ENCODE peak calls at places on chromosomes 11 and 22, in seven cellular contexts. D is HT-29; Q is AG04450; U is endothelial cell; S is stimulated activated CD4-positive, alpha-beta T cell treated with anti-CD3 and anti-CD28 coated beads, TNF-alpha, amount 100 ng/mL, for 48 hours; J is cardiac fibroblast; M is PC-3. G is an unnamed sample.

GRCh38 chr11:87325490-87325872 is 287.7 kb downstream of the TMEM135 start:
- DNase-seq in D (no peak), Q (no peak), U (no peak), S (no peak), J (no peak), M (no peak), G (no peak)

GRCh38 chr22:26542831-26543230 is 30.6 kb upstream of the TFIP11 start:
- DNase-seq in D (no peak), Q (no peak), U (no peak), S (no peak), J (no peak), M (no peak), G (no peak)

GRCh38 chr11:72629266-72629665 is 45.0 kb downstream of the PDE2A start:
- DNase-seq in D (no peak), Q (no peak), U (no peak), S (no peak), J (no peak), M (no peak), G (no peak)

GRCh38 chr22:21643533-21644357 is 1.6 kb downstream of the SDF2L1 start:
- DNase-seq in D (no peak), Q (no peak), U (no peak), S (no peak), J (no peak), M (no peak), G (no peak)

GRCh38 chr11:86812322-86812670 is 12.0 kb downstream of the PRSS23 start:
- DNase-seq in D (no peak), Q (no peak), U (no peak), S (no peak), J (no peak), M (no peak), G (no peak)

GRCh38 chr11:117427356-117427874 is 99.8 kb downstream of the CEP164 start:
- DNase-seq in D (no peak), Q (no peak), U (no peak), S (no peak), J (no peak), M (no peak), G (no peak)

GRCh38 chr22:50548913-50549790 is 3.5 kb downstream of the KLHDC7B start:
- DNase-seq in D (no peak), Q (no peak), U (no peak), S (no peak), J (no peak), M (no peak), G (no peak)

GRCh38 chr22:21446827-21447690 is 20.1 kb upstream of the TMEM191C start:
- DNase-seq in D (no peak), Q (no peak), U (peak), S (no peak), J (no peak), M (no peak), G (no peak)

GRCh38 chr11:96155627-96156378 is 187.2 kb downstream of the MAML2 start:
- DNase-seq in D (peak), Q (peak), U (no peak), S (peak), J (peak), M (peak), G (peak)

GRCh38 chr11:75159081-75159953 is 8.4 kb downstream of the SLCO2B1 start:
- DNase-seq in D (peak), Q (no peak), U (no peak), S (no peak), J (no peak), M (no peak), G (no peak)

GRCh38 chr11:96259053-96259837 is 83.8 kb downstream of the MAML2 start:
- DNase-seq in D (peak), Q (no peak), U (no peak), S (no peak), J (peak), M (peak), G (peak)

GRCh38 chr22:42317691-42318547 is 47.5 kb upstream of the TCF20 start:
- DNase-seq in D (peak), Q (no peak), U (no peak), S (no peak), J (no peak), M (no peak), G (no peak)

GRCh38 chr22:32079110-32080089 is 36.3 kb downstream of the SLC5A1 start:
- DNase-seq in D (peak), Q (peak), U (no peak), S (no peak), J (peak), M (peak), G (peak)

GRCh38 chr11:10809373-10810199 is 860 bp upstream of the EIF4G2 start:
- DNase-seq in D (peak), Q (peak), U (peak), S (peak), J (peak), M (peak), G (peak)

GRCh38 chr22:47036936-47037485 is 274.6 kb downstream of the TBC1D22A start:
- DNase-seq in D (no peak), Q (no peak), U (no peak), S (no peak), J (no peak), M (no peak), G (no peak)

GRCh38 chr11:28701760-28702449 is 593.7 kb downstream of the METTL15 start:
- DNase-seq in D (peak), Q (no peak), U (no peak), S (no peak), J (peak), M (peak), G (no peak)

GRCh38 chr11:41985799-41986198 is 526.3 kb upstream of the LRRC4C start:
- DNase-seq in D (no peak), Q (no peak), U (no peak), S (no peak), J (no peak), M (no peak), G (no peak)

GRCh38 chr11:117663389-117663788 is 133.6 kb downstream of the DSCAML1 start:
- DNase-seq in D (no peak), Q (no peak), U (no peak), S (no peak), J (no peak), M (no peak), G (no peak)

GRCh38 chr11:93817426-93818348 is 32.7 kb downstream of the VSTM5 start:
- DNase-seq in D (no peak), Q (no peak), U (no peak), S (no peak), J (peak), M (no peak), G (no peak)

GRCh38 chr22:28142361-28142801 is 223.3 kb upstream of the PITPNB start:
- DNase-seq in D (no peak), Q (peak), U (no peak), S (no peak), J (peak), M (peak), G (peak)

GRCh38 chr11:107665016-107665415 is 46.8 kb downstream of the SLN start:
- DNase-seq in D (no peak), Q (no peak), U (no peak), S (no peak), J (no peak), M (no peak), G (no peak)

GRCh38 chr22:49009359-49010063 is 818.2 kb downstream of the BRD1 start:
- DNase-seq in D (no peak), Q (no peak), U (no peak), S (no peak), J (no peak), M (no peak), G (no peak)

GRCh38 chr11:96178014-96178745 is 164.8 kb downstream of the MAML2 start:
- DNase-seq in D (no peak), Q (no peak), U (no peak), S (no peak), J (no peak), M (no peak), G (no peak)

GRCh38 chr11:16352707-16353106 is 3.6 kb downstream of the SOX6 start:
- DNase-seq in D (no peak), Q (no peak), U (no peak), S (no peak), J (no peak), M (no peak), G (no peak)

GRCh38 chr22:19942071-19942885 is 660 bp upstream of the TXNRD2 start:
- DNase-seq in D (peak), Q (no peak), U (no peak), S (no peak), J (peak), M (no peak), G (peak)

GRCh38 chr11:11320820-11321219 is 32.2 kb downstream of the CSNK2A3 start:
- DNase-seq in D (no peak), Q (no peak), U (no peak), S (no peak), J (no peak), M (no peak), G (no peak)

GRCh38 chr22:38246692-38247091 is 26.1 kb downstream of the TMEM184B start:
- DNase-seq in D (no peak), Q (no peak), U (no peak), S (no peak), J (no peak), M (no peak), G (no peak)

GRCh38 chr11:46050065-46050464 is 71.2 kb downstream of the PHF21A start:
- DNase-seq in D (no peak), Q (peak), U (peak), S (no peak), J (peak), M (peak), G (peak)

GRCh38 chr11:43920598-43921419 is 21.6 kb upstream of the C11orf96 start:
- DNase-seq in D (peak), Q (peak), U (no peak), S (no peak), J (peak), M (peak), G (peak)

GRCh38 chr11:94511932-94512781 is at the start of gene C11orf97:
- DNase-seq in D (peak), Q (no peak), U (peak), S (peak), J (peak), M (peak), G (peak)

GRCh38 chr11:95338430-95338991 is 107.5 kb upstream of the SESN3 start:
- DNase-seq in D (peak), Q (no peak), U (no peak), S (no peak), J (peak), M (no peak), G (peak)

GRCh38 chr11:133058501-133058900 is 473.8 kb downstream of the OPCML start:
- DNase-seq in D (no peak), Q (no peak), U (no peak), S (no peak), J (no peak), M (no peak), G (no peak)

GRCh38 chr11:4095509-4096230 is 1.1 kb downstream of the RRM1 start:
- DNase-seq in D (peak), Q (no peak), U (no peak), S (no peak), J (peak), M (peak), G (peak)

GRCh38 chr22:50316114-50317065 is 8.9 kb upstream of the PLXNB2 start:
- DNase-seq in D (no peak), Q (no peak), U (peak), S (no peak), J (no peak), M (no peak), G (no peak)

GRCh38 chr22:40270748-40271373 is 75.4 kb upstream of the ADSL start:
- DNase-seq in D (no peak), Q (no peak), U (no peak), S (no peak), J (no peak), M (no peak), G (peak)

GRCh38 chr11:29282088-29282487 is 734.7 kb downstream of the KCNA4 start:
- DNase-seq in D (peak), Q (peak), U (no peak), S (no peak), J (peak), M (peak), G (peak)

GRCh38 chr22:17964647-17965046 is 59.7 kb downstream of the MICAL3 start:
- DNase-seq in D (no peak), Q (no peak), U (no peak), S (no peak), J (no peak), M (no peak), G (no peak)